ENCODE peak calls at places on chromosomes 16 and 17, in five cellular contexts. L, G, F, M and Z are unnamed samples.

GRCh38 chr17:48646183-48647102 is 20.3 kb upstream of the HOXB9 start:
- DNase-seq in L (peak; percentile 64), M (no peak), G (peak; percentile 23), F (no peak), Z (no peak)

GRCh38 chr17:4247361-4247980 is 16.3 kb downstream of the ANKFY1 start:
- DNase-seq in F (no peak), L (no peak), M (no peak), G (no peak), Z (no peak)

GRCh38 chr16:27258241-27258734 is 10.3 kb downstream of the NSMCE1 start:
- DNase-seq in M (no peak), F (peak; percentile 84), G (no peak), L (no peak), Z (peak; percentile 73)

GRCh38 chr17:34254146-34254545 is 939 bp upstream of the CCL2 start:
- DNase-seq in L (no peak), G (no peak), M (no peak), F (no peak), Z (peak; percentile 83)

GRCh38 chr16:15777533-15778203 is 79.2 kb downstream of the MYH11 start:
- DNase-seq in G (peak; percentile 32), L (peak; percentile 74), F (peak; percentile 85), M (no peak), Z (peak; percentile 61)

GRCh38 chr16:3789375-3790067 is 72.2 kb upstream of the TRAP1 start:
- DNase-seq in L (no peak), G (no peak), M (peak; percentile 64), F (no peak), Z (no peak)

GRCh38 chr16:66717776-66718175 is 21.2 kb upstream of the CMTM4 start:
- DNase-seq in M (no peak), L (no peak), F (no peak), G (no peak), Z (no peak)

GRCh38 chr16:17211797-17212196 is 259.0 kb downstream of the XYLT1 start:
- DNase-seq in L (no peak), G (peak; percentile 21), M (no peak), F (peak; percentile 34), Z (no peak)

GRCh38 chr17:59572301-59572924 is 7.0 kb downstream of the DHX40 start:
- DNase-seq in L (no peak), G (no peak), M (no peak), F (no peak), Z (peak; percentile 35)

GRCh38 chr17:66858182-66859083 is 23.5 kb downstream of the CACNG5 start:
- DNase-seq in M (no peak), F (no peak), L (no peak), G (no peak), Z (no peak)

GRCh38 chr16:58025351-58026138 is at the start of gene MMP15:
- DNase-seq in G (peak; percentile 87), L (peak; percentile 75), F (peak; percentile 91), M (no peak), Z (peak; percentile 50)

GRCh38 chr16:54846761-54847160 is 83.9 kb upstream of the IRX5 start:
- DNase-seq in L (no peak), M (no peak), G (no peak), F (no peak), Z (no peak)

GRCh38 chr17:49525831-49526741 is 31.0 kb downstream of the NGFR start:
- DNase-seq in F (no peak), G (peak; percentile 15), L (no peak), M (no peak), Z (no peak)

GRCh38 chr17:82236142-82236971 is 7.5 kb downstream of the SLC16A3 start:
- DNase-seq in M (no peak), G (peak; percentile 97), F (peak; percentile 92), L (peak; percentile 80), Z (peak; percentile 47)

GRCh38 chr17:33049781-33050414 is 58.3 kb downstream of the SPACA3 start:
- DNase-seq in M (no peak), L (peak; percentile 76), F (peak; percentile 44), G (peak; percentile 61), Z (peak; percentile 48)

GRCh38 chr17:61410555-61411089 is 11.0 kb downstream of the TBX2 start:
- DNase-seq in G (peak; percentile 90), M (no peak), F (no peak), L (no peak), Z (peak; percentile 86)

GRCh38 chr16:72349719-72350118 is 177.8 kb upstream of the PMFBP1 start:
- DNase-seq in G (no peak), M (no peak), L (no peak), F (no peak), Z (no peak)

GRCh38 chr17:8954339-8954738 is 11.2 kb downstream of the PIK3R5 start:
- DNase-seq in F (no peak), M (no peak), L (no peak), G (no peak), Z (no peak)

GRCh38 chr16:86398622-86399021 is 111.7 kb upstream of the FOXF1 start:
- DNase-seq in G (no peak), M (no peak), L (no peak), F (no peak), Z (peak; percentile 94)

GRCh38 chr16:65034915-65035314 is 86.9 kb downstream of the CDH11 start:
- DNase-seq in G (no peak), F (no peak), M (no peak), L (no peak), Z (no peak)

GRCh38 chr16:23466162-23466885 is 13.3 kb upstream of the COG7 start:
- DNase-seq in G (no peak), F (no peak), L (peak; percentile 44), M (no peak), Z (peak; percentile 96)

GRCh38 chr16:23465179-23465578 is 12.2 kb upstream of the COG7 start:
- DNase-seq in M (no peak), G (no peak), L (no peak), F (no peak), Z (no peak)

GRCh38 chr16:23469814-23470213 is 16.8 kb upstream of the COG7 start:
- DNase-seq in F (no peak), G (no peak), L (peak; percentile 58), M (no peak), Z (peak; percentile 54)

GRCh38 chr16:23464196-23464595 is 11.2 kb upstream of the COG7 start:
- DNase-seq in F (no peak), M (no peak), G (no peak), L (no peak), Z (no peak)
- TF ChIP-seq SMC3 in F (no peak), M (no peak), G (no peak), L (no peak), Z (no peak)

DNA sequence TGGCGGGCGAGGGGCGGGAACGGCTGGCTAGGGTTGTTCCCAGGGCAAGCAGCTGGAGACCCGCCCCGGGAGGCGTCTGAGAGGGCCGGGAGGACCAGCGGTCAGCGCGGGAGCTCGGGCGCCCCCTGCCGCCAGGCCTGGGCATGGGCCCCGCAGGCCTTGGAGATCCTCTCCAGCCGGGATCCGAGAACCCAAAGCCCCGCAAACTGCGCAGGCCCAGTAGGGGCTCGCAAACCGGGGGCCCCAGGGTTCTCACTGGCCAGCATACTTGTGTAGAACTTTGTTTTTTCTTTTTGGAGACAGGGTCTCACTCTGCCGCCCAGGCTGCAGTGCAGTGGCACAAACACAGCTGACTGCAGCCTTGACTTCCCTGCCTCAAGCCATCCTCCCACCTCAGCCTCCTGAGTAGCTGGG is 20.8 kb upstream of the ZNF423 start:
- DNase-seq in G (peak; percentile 92), M (no peak), F (no peak), L (peak; percentile 90), Z (no peak)
- TF ChIP-seq SMC3 in G (peak; percentile 41), M (peak; percentile 30), F (no peak), L (peak; percentile 51), Z (no peak)

GRCh38 chr17:65057520-65058075 is 1.1 kb upstream of the GNA13 start:
- DNase-seq in M (no peak), L (no peak), G (no peak), F (no peak), Z (no peak)
- TF ChIP-seq SMC3 in M (no peak), L (no peak), G (no peak), F (no peak), Z (no peak)

GRCh38 chr17:38742431-38743308 is 5.5 kb downstream of the PCGF2 start:
- DNase-seq in F (peak; percentile 45), M (no peak), G (peak; percentile 84), L (no peak), Z (peak; percentile 84)
- TF ChIP-seq SMC3 in F (no peak), M (no peak), G (no peak), L (no peak), Z (no peak)